ENCODE peak calls at places on chromosomes 16 and 17, in six cellular contexts. Z is K562, R is HCT116, F is HepG2, O is upper lobe of left lung, B is GM12878. S is an unnamed sample.

GRCh38 chr17:50618300-50618699 is 16.4 kb upstream of the ABCC3 start:
- ATAC-seq in O (no peak), B (no peak), R (no peak), F (no peak), Z (no peak), S (no peak)

GRCh38 chr16:78300469-78300868 is 201.0 kb downstream of the WWOX start:
- ATAC-seq in B (no peak), O (no peak), F (no peak), Z (no peak), R (no peak), S (no peak)

GRCh38 chr16:54462151-54462651 is 175.6 kb upstream of the IRX3 start:
- ATAC-seq in R (no peak), F (no peak), Z (no peak), B (no peak), O (no peak), S (no peak)

GRCh38 chr17:68589086-68589485 is 12.1 kb downstream of the FAM20A start:
- ATAC-seq in O (no peak), Z (no peak), B (no peak), F (no peak), R (no peak), S (no peak)

GRCh38 chr16:29230671-29231091 is 175.8 kb downstream of the NPIPB11 start:
- ATAC-seq in Z (peak; percentile 12), O (no peak), F (no peak), R (no peak), B (no peak), S (no peak)

GRCh38 chr17:15882777-15883176 is 62.2 kb upstream of the ADORA2B start:
- ATAC-seq in B (no peak), Z (no peak), O (no peak), R (no peak), F (peak; percentile 59), S (no peak)

GRCh38 chr17:17204635-17205231 is 1.4 kb downstream of the PLD6 start:
- ATAC-seq in R (no peak), F (no peak), O (no peak), B (no peak), Z (peak; percentile 15), S (no peak)

GRCh38 chr16:586645-587590 is 2.9 kb upstream of the RAB40C start:
- ATAC-seq in F (no peak), Z (no peak), O (no peak), R (no peak), B (no peak), S (no peak)

GRCh38 chr17:2170023-2170422 is 115.1 kb downstream of the HIC1 start:
- ATAC-seq in R (peak; percentile 80), F (peak; percentile 61), Z (peak; percentile 82), O (no peak), B (peak; percentile 90), S (no peak)

GRCh38 chr16:50778284-50779163 is 36.6 kb downstream of the CYLD start:
- ATAC-seq in B (peak; percentile 54), F (no peak), R (no peak), O (no peak), Z (no peak), S (no peak)

GRCh38 chr16:80103463-80103862 is 437.3 kb upstream of the DYNLRB2 start:
- ATAC-seq in R (no peak), Z (no peak), B (no peak), F (no peak), O (no peak), S (no peak)

GRCh38 chr17:75632428-75632827 is 806 bp upstream of the SMIM5 start:
- ATAC-seq in R (no peak), O (no peak), Z (no peak), B (no peak), F (no peak), S (no peak)

GRCh38 chr16:64545769-64546168 is 576.1 kb downstream of the CDH11 start:
- ATAC-seq in R (no peak), O (no peak), B (no peak), Z (no peak), F (no peak), S (no peak)

GRCh38 chr16:28304214-28304613 is 11.9 kb downstream of the SBK1 start:
- ATAC-seq in O (peak; percentile 56), Z (peak; percentile 92), B (peak; percentile 37), F (peak; percentile 67), R (no peak), S (no peak)

GRCh38 chr17:79019631-79020584 is 4.1 kb upstream of the C1QTNF1 start:
- ATAC-seq in O (peak; percentile 75), R (peak; percentile 72), B (peak; percentile 75), F (peak; percentile 66), Z (peak; percentile 83), S (peak; percentile 61)

GRCh38 chr17:58328195-58329034 is at the start of gene TSPOAP1:
- ATAC-seq in B (peak; percentile 22), F (no peak), Z (peak; percentile 30), O (peak; percentile 2), R (no peak), S (no peak)

GRCh38 chr17:4852504-4853075 is 19.4 kb downstream of the MINK1 start:
- ATAC-seq in Z (peak; percentile 43), R (no peak), B (no peak), O (no peak), F (no peak), S (no peak)

GRCh38 chr17:4856271-4856936 is 23.3 kb downstream of the MINK1 start:
- ATAC-seq in O (no peak), R (no peak), F (no peak), Z (peak; percentile 45), B (no peak), S (no peak)

GRCh38 chr17:4853195-4853762 is 20.1 kb downstream of the MINK1 start:
- ATAC-seq in B (no peak), O (no peak), R (no peak), Z (no peak), F (no peak), S (no peak)

GRCh38 chr17:4856937-4857314 is 23.8 kb downstream of the MINK1 start:
- ATAC-seq in O (no peak), B (no peak), Z (no peak), R (peak; percentile 40), F (peak; percentile 26), S (no peak)

DNA sequence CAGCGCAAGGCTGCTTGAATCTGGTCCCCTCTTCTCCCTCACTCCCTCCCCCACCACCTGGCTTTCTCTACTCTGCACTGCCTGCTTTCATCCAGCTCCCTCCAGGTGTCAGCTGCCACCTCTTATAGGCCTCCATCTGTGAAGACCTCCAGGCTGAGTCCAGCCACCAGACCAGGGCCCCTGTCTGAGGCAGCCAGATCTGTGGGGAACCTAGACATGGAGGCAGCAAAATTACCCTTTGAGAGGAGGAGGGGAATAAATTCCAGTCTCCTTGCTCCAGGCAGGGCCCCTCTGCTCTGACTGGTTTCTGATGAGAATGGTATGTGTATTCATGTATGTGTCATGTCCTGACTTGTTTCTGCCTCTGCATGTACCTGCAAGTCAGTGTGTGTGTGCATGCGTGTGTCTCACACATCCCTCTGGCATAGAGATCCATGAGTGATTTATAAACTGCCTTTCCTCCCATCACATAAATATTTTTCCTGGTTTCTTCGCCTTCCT is 21.1 kb downstream of the MINK1 start:
- ATAC-seq in Z (no peak), O (no peak), F (no peak), R (no peak), B (no peak), S (no peak)
- TF ChIP-seq POLR2AphosphoS5 in Z (no peak), O (no peak), F (no peak), R (no peak), B (no peak), S (no peak)

GRCh38 chr17:31391496-31391949 is at the start of gene RAB11FIP4:
- ATAC-seq in B (peak; percentile 40), F (no peak), Z (peak; percentile 68), O (peak; percentile 63), R (no peak), S (peak; percentile 50)
- H3K4me3 ChIP-seq in B (no peak within 1 kb of the TSS), F (no peak within 1 kb of the TSS), Z (no peak within 1 kb of the TSS), O (peak within 1 kb of the TSS; percentile 44), R (no peak within 1 kb of the TSS), S (peak within 1 kb of the TSS; percentile 21)

GRCh38 chr17:10698116-10698818 is 873 bp downstream of the ADPRM start:
- ATAC-seq in O (peak; percentile 35), F (no peak), Z (no peak), R (no peak), B (no peak), S (no peak)
- TF ChIP-seq POLR2A in O (no peak), F (no peak), Z (no peak), R (no peak), B (no peak), S (no peak)

DNA sequence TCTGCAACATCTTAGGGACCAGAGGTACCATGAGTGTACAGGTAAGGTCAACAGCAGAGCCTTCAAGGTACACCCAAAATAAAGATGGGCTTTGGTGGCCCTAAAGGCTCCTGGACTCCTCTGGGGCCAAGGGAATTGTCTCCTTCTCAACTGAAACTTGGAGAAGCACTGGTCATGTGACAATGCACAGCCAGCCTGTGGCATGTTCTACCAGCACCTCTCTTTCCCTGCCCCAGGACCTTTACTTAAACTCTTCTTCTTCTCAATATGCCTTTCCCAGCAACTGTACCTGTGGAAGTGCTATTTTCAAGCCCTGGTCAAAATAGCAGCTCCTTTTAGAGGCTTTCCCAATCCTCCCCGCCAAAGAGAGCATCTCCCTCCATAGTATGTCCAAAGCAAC is 28.4 kb downstream of the PIPOX start:
- ATAC-seq in B (no peak), Z (no peak), R (no peak), O (no peak), F (no peak), S (no peak)
- TF ChIP-seq POLR2AphosphoS5 in B (no peak), Z (no peak), R (no peak), O (no peak), F (no peak), S (no peak)

DNA sequence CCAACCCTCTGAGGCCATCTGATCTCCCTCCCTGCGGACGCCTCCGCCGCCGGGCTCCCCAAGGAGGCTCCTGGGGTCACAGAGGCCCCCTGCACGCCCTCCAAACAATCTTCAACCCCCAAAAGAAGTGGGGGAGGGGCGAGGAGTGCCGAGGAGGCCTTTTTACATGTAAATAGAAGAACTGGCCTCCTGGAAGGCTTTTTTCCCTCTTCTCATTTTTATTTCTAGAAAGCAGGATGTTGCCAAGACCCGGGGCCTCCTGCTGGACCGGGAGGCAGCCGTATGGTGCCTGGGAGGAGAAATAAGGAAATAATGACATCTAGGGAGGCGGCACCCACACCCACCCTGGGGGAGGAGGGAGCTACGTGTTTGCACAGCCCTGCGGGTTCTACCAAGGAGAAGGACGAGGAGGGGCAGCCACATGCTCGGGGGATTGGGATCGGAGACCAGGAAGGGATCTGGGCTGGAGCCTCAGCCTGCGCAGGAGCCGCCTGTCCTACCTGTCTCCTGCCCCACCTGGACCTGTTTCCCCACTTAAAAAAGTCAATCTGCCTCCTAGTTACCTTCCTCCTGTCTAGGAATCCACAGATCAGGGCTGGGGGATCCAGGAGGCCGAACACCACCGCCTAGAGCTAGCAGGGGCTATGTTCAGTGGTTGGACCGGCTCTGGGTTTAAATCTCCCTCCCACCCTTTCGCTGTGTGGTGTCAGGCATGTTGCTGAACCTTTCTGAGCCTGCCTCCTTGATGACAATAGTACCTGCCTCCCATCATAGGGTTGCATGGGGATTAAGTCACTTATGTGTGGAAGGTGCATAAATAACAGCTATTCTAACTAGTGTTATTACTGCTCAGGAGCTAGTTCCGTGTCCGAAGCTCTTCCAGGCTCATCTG is 175.7 kb upstream of the GSE1 start:
- ATAC-seq in O (peak; percentile 55), B (no peak), Z (peak; percentile 58), F (no peak), R (no peak), S (peak; percentile 47)
- H3K4me3 ChIP-seq in O (no peak overlapping the region), B (no peak overlapping the region), Z (peak overlapping the region; percentile 7), F (no peak overlapping the region), R (no peak overlapping the region), S (no peak overlapping the region)

GRCh38 chr16:84175351-84176081 is 11.3 kb downstream of the TAF1C start:
- ATAC-seq in B (peak; percentile 89), Z (peak; percentile 92), R (peak; percentile 49), F (peak; percentile 80), O (peak; percentile 64), S (no peak)
- TF ChIP-seq POLR2A in B (no peak), Z (no peak), R (no peak), F (no peak), O (no peak), S (no peak)

GRCh38 chr17:42288985-42289862 is 926 bp downstream of the STAT5A start:
- ATAC-seq in F (peak; percentile 17), Z (peak; percentile 69), R (no peak), O (peak; percentile 9), B (peak; percentile 55), S (no peak)
- TF ChIP-seq POLR2AphosphoS5 in F (no peak), Z (peak; percentile 49), R (no peak), O (no peak), B (peak; percentile 38), S (no peak)

S was measured in gastroesophageal sphincter.